ENCODE peak calls at places on chromosomes 7 and 10, in eight cellular contexts. F is fibroblast of lung, J is bronchial epithelial cell, P is sigmoid colon, D is type B pancreatic cell, N is fibroblast of mammary gland, X is GM13976, I is nephron progenitor cell. V is an unnamed sample.

GRCh38 chr10:70566515-70567290 is 35.8 kb downstream of the PRF1 start:
- DNase-seq in F (no peak), J (no peak), P (peak; percentile 57), D (no peak), N (no peak), X (no peak), I (no peak), V (no peak)

GRCh38 chr10:91162495-91163268 is 57.8 kb upstream of the PCGF5 start:
- DNase-seq in F (peak; percentile 56), J (peak; percentile 26), P (peak; percentile 90), D (no peak), N (peak; percentile 50), X (peak; percentile 75), I (peak; percentile 74), V (no peak)

GRCh38 chr10:12635127-12635541 is 285.8 kb downstream of the CAMK1D start:
- DNase-seq in F (no peak), J (peak; percentile 68), P (no peak), D (no peak), N (no peak), X (no peak), I (no peak), V (no peak)

GRCh38 chr10:37496061-37496460 is 361.3 kb downstream of the ZNF248 start:
- DNase-seq in F (no peak), J (no peak), P (no peak), D (no peak), N (no peak), X (no peak), I (no peak), V (no peak)

GRCh38 chr10:112475565-112476233 is 28.7 kb downstream of the VTI1A start:
- DNase-seq in F (peak; percentile 44), J (peak; percentile 9), P (no peak), D (no peak), N (peak; percentile 33), X (no peak), I (no peak), V (no peak)

GRCh38 chr7:69825031-69825681 is 226.9 kb downstream of the AUTS2 start:
- DNase-seq in F (no peak), J (no peak), P (no peak), D (no peak), N (no peak), X (no peak), I (no peak), V (no peak)

GRCh38 chr7:137953692-137954470 is 48.0 kb downstream of the CREB3L2 start:
- DNase-seq in F (peak; percentile 79), J (peak; percentile 76), P (no peak), D (no peak), N (peak; percentile 87), X (no peak), I (no peak), V (no peak)

GRCh38 chr10:18195060-18195799 is 55.0 kb downstream of the CACNB2 start:
- DNase-seq in F (peak; percentile 37), J (no peak), P (peak; percentile 74), D (no peak), N (peak; percentile 41), X (no peak), I (no peak), V (no peak)

GRCh38 chr7:45975847-45976484 is 54.9 kb upstream of the IGFBP3 start:
- DNase-seq in F (no peak), J (no peak), P (no peak), D (no peak), N (no peak), X (no peak), I (no peak), V (no peak)

GRCh38 chr7:155794196-155794595 is 18.1 kb downstream of the SHH start:
- DNase-seq in F (no peak), J (no peak), P (no peak), D (no peak), N (no peak), X (no peak), I (no peak), V (no peak)

GRCh38 chr7:107291434-107291833 is 122.6 kb downstream of the HBP1 start:
- DNase-seq in F (no peak), J (peak; percentile 17), P (no peak), D (no peak), N (no peak), X (no peak), I (no peak), V (no peak)

GRCh38 chr10:4447977-4448376 is 378.0 kb upstream of the AKR1E2 start:
- DNase-seq in F (no peak), J (no peak), P (no peak), D (no peak), N (no peak), X (no peak), I (no peak), V (no peak)

GRCh38 chr7:38315410-38315809 is 42.0 kb upstream of the TARP start:
- DNase-seq in F (no peak), J (no peak), P (no peak), D (no peak), N (no peak), X (no peak), I (no peak), V (no peak)

GRCh38 chr7:16241017-16241416 is 180.3 kb downstream of the CRPPA start:
- DNase-seq in F (no peak), J (no peak), P (no peak), D (no peak), N (no peak), X (no peak), I (no peak), V (no peak)

GRCh38 chr10:109183366-109183765 is 739.9 kb downstream of the XPNPEP1 start:
- DNase-seq in F (no peak), J (no peak), P (no peak), D (no peak), N (peak; percentile 5), X (no peak), I (no peak), V (no peak)

GRCh38 chr7:2173184-2173827 is 59.4 kb downstream of the MAD1L1 start:
- DNase-seq in F (no peak), J (no peak), P (no peak), D (no peak), N (no peak), X (no peak), I (no peak), V (no peak)

GRCh38 chr7:77393954-77394353 is 22.2 kb downstream of the GSAP start:
- DNase-seq in F (no peak), J (peak; percentile 77), P (no peak), D (no peak), N (no peak), X (no peak), I (no peak), V (no peak)

GRCh38 chr7:22109761-22110160 is 164.1 kb upstream of the CDCA7L start:
- DNase-seq in F (peak; percentile 44), J (peak; percentile 16), P (no peak), D (no peak), N (peak; percentile 58), X (no peak), I (peak; percentile 48), V (no peak)

GRCh38 chr7:149547126-149547525 is 49.5 kb upstream of the ZNF746 start:
- DNase-seq in F (no peak), J (no peak), P (no peak), D (no peak), N (no peak), X (no peak), I (no peak), V (no peak)

GRCh38 chr7:30916767-30917166 is 5.1 kb downstream of the AQP1 start:
- DNase-seq in F (no peak), J (no peak), P (no peak), D (no peak), N (no peak), X (no peak), I (no peak), V (no peak)

GRCh38 chr7:95794917-95795515 is 22.7 kb downstream of the DYNC1I1 start:
- DNase-seq in F (peak; percentile 26), J (peak; percentile 39), P (no peak), D (no peak), N (peak; percentile 47), X (no peak), I (no peak), V (no peak)
- TF ChIP-seq CTCF in F (peak; percentile 51), J (peak; percentile 49), P (peak; percentile 8), D (peak; percentile 67), N (peak; percentile 64), X (no peak), I (peak; percentile 39), V (peak; percentile 31)

GRCh38 chr7:142939226-142939910 is at the start of gene LLCFC1:
- DNase-seq in F (no peak), J (peak; percentile 12), P (no peak), D (no peak), N (no peak), X (peak; percentile 58), I (no peak), V (no peak)
- TF ChIP-seq CTCF in F (no peak), J (peak; percentile 45), P (no peak), D (no peak), N (no peak), X (peak; percentile 21), I (peak; percentile 32), V (no peak)

DNA sequence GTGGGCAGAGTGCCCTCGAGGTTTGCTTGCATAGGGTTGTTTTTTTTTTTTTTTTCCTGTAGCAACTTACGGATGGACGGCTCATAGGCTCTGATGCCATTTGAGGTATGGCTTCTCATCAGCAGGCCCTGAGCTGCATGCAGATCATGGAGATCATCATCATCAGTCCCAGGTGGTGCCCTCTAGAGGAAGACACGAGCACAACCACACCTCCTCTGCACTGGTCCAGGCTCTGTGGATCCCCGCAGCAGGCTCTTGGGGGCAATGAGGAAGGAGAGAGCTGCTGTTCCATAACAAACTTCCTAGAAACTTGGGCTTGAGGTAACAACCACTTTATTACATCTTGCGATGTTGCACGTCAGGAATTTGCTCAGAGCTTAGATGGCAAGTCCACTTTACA is 132.7 kb upstream of the CXCL12 start:
- DNase-seq in F (no peak), J (no peak), P (no peak), D (no peak), N (no peak), X (no peak), I (no peak), V (no peak)
- TF ChIP-seq CTCF in F (peak; percentile 26), J (no peak), P (no peak), D (peak; percentile 51), N (peak; percentile 29), X (peak; percentile 36), I (no peak), V (no peak)

GRCh38 chr7:148287538-148287937 is 303.0 kb upstream of the C7orf33 start:
- DNase-seq in F (no peak), J (no peak), P (no peak), D (no peak), N (no peak), X (no peak), I (no peak), V (no peak)
- TF ChIP-seq CTCF in F (no peak), J (no peak), P (no peak), D (no peak), N (no peak), X (no peak), I (no peak), V (no peak)

V was measured in AG09319.